ENCODE peak calls at places on chromosomes 1 and 21, in four cellular contexts. P, H, Q and L are unnamed samples.

GRCh38 chr1:230458509-230458908 is 32.4 kb upstream of the PGBD5 start:
- DNase-seq in P (no peak), H (no peak), Q (no peak), L (no peak)

GRCh38 chr1:159088050-159088449 is 11.5 kb upstream of the AIM2 start:
- DNase-seq in Q (no peak), P (peak; percentile 66), H (no peak), L (peak; percentile 78)

GRCh38 chr1:6646499-6647148 is 22.0 kb downstream of the THAP3 start:
- DNase-seq in Q (peak; percentile 57), H (no peak), P (peak; percentile 47), L (peak; percentile 54)

GRCh38 chr1:205578780-205579571 is 52.8 kb downstream of the ELK4 start:
- DNase-seq in Q (no peak), H (no peak), P (no peak), L (no peak)

GRCh38 chr1:70475023-70475422 is 64.0 kb downstream of the CTH start:
- DNase-seq in P (no peak), H (no peak), Q (no peak), L (no peak)

GRCh38 chr1:240001177-240001740 is 90.4 kb upstream of the FMN2 start:
- DNase-seq in H (no peak), P (no peak), Q (no peak), L (no peak)

GRCh38 chr1:168179411-168180147 is 817 bp downstream of the TIPRL start:
- DNase-seq in P (no peak), Q (peak; percentile 35), H (no peak), L (peak; percentile 25)

GRCh38 chr1:170513138-170513537 is 18.8 kb upstream of the GORAB start:
- DNase-seq in Q (no peak), H (no peak), P (no peak), L (no peak)

GRCh38 chr1:214702561-214702960 is 99.6 kb downstream of the CENPF start:
- DNase-seq in Q (no peak), P (no peak), H (no peak), L (no peak)

GRCh38 chr1:109425391-109425790 is 857 bp downstream of the PSMA5 start:
- DNase-seq in P (no peak), Q (no peak), H (peak; percentile 32), L (peak; percentile 38)

GRCh38 chr1:51354417-51354816 is 24.1 kb upstream of the TTC39A start:
- DNase-seq in Q (no peak), H (no peak), P (no peak), L (no peak)

GRCh38 chr1:155196893-155197638 is 10.6 kb downstream of the THBS3 start:
- DNase-seq in H (no peak), Q (no peak), P (no peak), L (no peak)

GRCh38 chr1:50425376-50426107 is 2.3 kb upstream of the DMRTA2 start:
- DNase-seq in P (no peak), Q (no peak), H (no peak), L (no peak)

GRCh38 chr1:175900171-175900570 is 156.8 kb upstream of the TNR start:
- DNase-seq in P (no peak), Q (no peak), H (no peak), L (peak; percentile 44)

GRCh38 chr1:27634166-27634981 is 611 bp downstream of the FGR start:
- DNase-seq in Q (peak; percentile 68), H (no peak), P (peak; percentile 33), L (no peak)
- TF ChIP-seq FOS in Q (no peak), H (no peak), P (no peak), L (no peak)

GRCh38 chr1:60813051-60813450 is 269.3 kb upstream of the NFIA start:
- DNase-seq in H (no peak), Q (no peak), P (no peak), L (no peak)
- TF ChIP-seq FOS in H (no peak), Q (no peak), P (no peak), L (no peak)

GRCh38 chr1:247548847-247549246 is at the start of gene GCSAML:
- DNase-seq in Q (no peak), H (no peak), P (no peak), L (no peak)
- TF ChIP-seq FOS in Q (no peak), H (no peak), P (no peak), L (no peak)

DNA sequence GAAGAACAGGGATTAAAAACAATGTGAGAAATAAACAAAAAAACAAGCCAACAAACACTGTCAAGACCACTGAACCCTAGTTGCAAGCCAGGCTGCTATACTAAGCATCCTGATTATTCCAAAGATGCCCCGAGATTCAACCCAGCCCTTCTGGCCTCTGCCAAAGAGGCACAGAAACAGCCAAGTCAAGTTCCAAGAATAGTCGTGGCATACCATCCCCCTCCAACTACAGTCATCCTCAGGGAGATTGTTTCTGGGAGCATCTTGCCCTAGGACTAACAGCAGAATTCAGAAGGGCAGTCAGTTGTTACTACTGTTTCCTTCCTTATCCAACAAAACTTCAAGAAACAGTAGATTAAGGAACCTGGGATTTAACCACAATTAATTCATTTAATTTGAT is 52.3 kb downstream of the ABL2 start:
- DNase-seq in P (no peak), H (no peak), Q (no peak), L (peak; percentile 55)
- TF ChIP-seq FOS in P (no peak), H (no peak), Q (no peak), L (no peak)

GRCh38 chr1:246003442-246003730 is 503.7 kb downstream of the SMYD3 start:
- DNase-seq in P (no peak), H (no peak), Q (no peak), L (no peak)

GRCh38 chr1:246002725-246003441 is 504.2 kb downstream of the SMYD3 start:
- DNase-seq in H (peak; percentile 39), P (peak; percentile 83), Q (peak; percentile 84), L (peak; percentile 90)

GRCh38 chr1:246001142-246001812 is 505.8 kb downstream of the SMYD3 start:
- DNase-seq in H (no peak), P (no peak), Q (no peak), L (peak; percentile 82)

GRCh38 chr1:246000638-246001015 is 506.5 kb downstream of the SMYD3 start:
- DNase-seq in Q (no peak), P (no peak), H (no peak), L (no peak)

GRCh38 chr1:246001821-246002220 is 505.3 kb downstream of the SMYD3 start:
- DNase-seq in P (no peak), H (no peak), Q (no peak), L (peak; percentile 55)
- TF ChIP-seq FOS in P (no peak), H (no peak), Q (no peak), L (no peak)

GRCh38 chr21:42200906-42201614 is 17.9 kb upstream of the ABCG1 start:
- DNase-seq in P (no peak), Q (no peak), H (no peak), L (no peak)

GRCh38 chr21:42201615-42202161 is 17.3 kb upstream of the ABCG1 start:
- DNase-seq in P (no peak), Q (no peak), H (no peak), L (no peak)

GRCh38 chr21:42202321-42202720 is 16.6 kb upstream of the ABCG1 start:
- DNase-seq in P (no peak), H (no peak), Q (no peak), L (no peak)

GRCh38 chr21:42199488-42200463 is 19.2 kb upstream of the ABCG1 start:
- DNase-seq in P (peak; percentile 82), Q (no peak), H (peak; percentile 8), L (peak; percentile 77)

DNA sequence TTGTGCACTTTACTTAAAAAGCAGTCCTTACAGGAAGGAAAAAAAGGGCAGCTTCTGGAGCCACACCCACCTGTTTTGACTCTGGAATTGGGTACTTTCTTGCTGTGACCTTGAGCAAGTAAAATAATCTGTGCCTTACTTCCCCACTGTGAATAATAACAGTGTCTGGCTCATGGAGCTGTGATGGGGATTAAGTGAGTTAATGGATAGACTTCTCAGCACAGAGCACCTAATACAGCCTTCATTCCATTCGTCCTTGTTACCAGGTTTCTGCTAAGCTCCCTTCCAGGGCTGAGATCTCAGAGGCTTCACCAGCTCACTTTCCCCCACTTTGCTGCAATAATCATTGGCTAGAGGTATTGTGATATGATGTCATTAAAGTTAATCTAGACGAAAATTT is 20.0 kb upstream of the ABCG1 start:
- DNase-seq in P (peak; percentile 23), Q (no peak), H (no peak), L (no peak)
- TF ChIP-seq FOS in P (no peak), Q (no peak), H (no peak), L (no peak)

DNA sequence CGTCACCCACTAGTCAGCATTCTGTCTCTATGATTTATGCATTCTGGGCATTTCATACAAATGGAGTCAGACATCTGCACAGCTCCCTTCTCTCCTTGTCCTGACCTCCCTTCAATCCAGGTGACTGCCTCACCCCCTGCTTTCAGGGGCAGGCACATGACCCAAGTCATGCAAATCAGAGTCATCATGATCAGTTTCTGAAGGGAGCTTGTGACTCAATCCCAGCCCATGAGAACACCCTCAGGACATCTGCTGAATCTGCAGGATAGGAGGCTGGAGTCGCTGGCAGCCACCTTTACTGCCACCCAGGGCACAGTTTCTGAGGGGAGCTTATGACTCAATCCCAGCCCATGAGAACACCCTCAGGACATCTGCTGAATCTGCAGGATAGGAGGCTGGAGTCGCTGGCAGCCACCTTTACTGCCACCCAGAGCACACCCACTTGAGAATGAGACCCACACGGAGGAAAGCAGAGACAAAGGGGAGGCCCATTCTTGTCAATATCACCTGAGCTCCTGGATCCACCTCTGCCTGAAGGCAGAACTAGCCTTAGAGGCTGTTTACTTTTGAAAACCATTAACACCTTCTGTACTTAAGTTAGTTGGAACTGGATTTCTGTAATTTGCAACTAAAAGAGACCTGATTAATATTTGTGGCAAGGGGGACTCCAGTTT is 62.3 kb upstream of the SLC25A33 start:
- DNase-seq in H (no peak), Q (no peak), P (no peak), L (peak; percentile 40)
- TF ChIP-seq FOS in H (no peak), Q (no peak), P (no peak), L (no peak)